ENCODE peak calls at places on chromosomes 2 and 18, in four cellular contexts. One of them, this sample, is unnamed. For H3K4me1, the result is how much of the 10 kb centered on the place peaks cover.

GRCh38 chr2:75560768-75561565 is at the start of gene EVA1A:
- DNase-seq in endothelial cell of umbilical vein: peak
- DNase-seq in stomach: no peak
- DNase-seq in spleen: no peak
- DNase-seq in this sample: peak

GRCh38 chr2:46689993-46690392 is 210.6 kb downstream of the TMEM247 start:
- DNase-seq in stomach: no peak
- DNase-seq in endothelial cell of umbilical vein: no peak
- DNase-seq in spleen: no peak
- DNase-seq in this sample: no peak

GRCh38 chr2:230202430-230203109 is 17.2 kb downstream of the SP110 start:
- DNase-seq in endothelial cell of umbilical vein: no peak
- DNase-seq in spleen: peak
- DNase-seq in stomach: peak
- DNase-seq in this sample: no peak

GRCh38 chr2:19835818-19836281 is 65.9 kb downstream of the TTC32 start:
- DNase-seq in stomach: no peak
- DNase-seq in spleen: no peak
- DNase-seq in endothelial cell of umbilical vein: no peak
- DNase-seq in this sample: no peak

GRCh38 chr2:215929602-215930335 is 83.6 kb downstream of the MREG start:
- DNase-seq in stomach: no peak
- DNase-seq in spleen: no peak
- DNase-seq in endothelial cell of umbilical vein: peak
- DNase-seq in this sample: no peak

GRCh38 chr2:4258563-4258962 is 555.2 kb downstream of the DCDC2C start:
- DNase-seq in stomach: no peak
- DNase-seq in endothelial cell of umbilical vein: peak
- DNase-seq in spleen: no peak
- DNase-seq in this sample: peak

GRCh38 chr18:36589857-36590543 is 238.8 kb downstream of the TPGS2 start:
- DNase-seq in stomach: no peak
- DNase-seq in endothelial cell of umbilical vein: no peak
- DNase-seq in spleen: no peak
- DNase-seq in this sample: no peak

GRCh38 chr2:119408221-119408619 is 23.4 kb upstream of the TMEM37 start:
- DNase-seq in endothelial cell of umbilical vein: no peak
- DNase-seq in spleen: no peak
- DNase-seq in stomach: peak
- DNase-seq in this sample: no peak

GRCh38 chr2:213086566-213086965 is 64.8 kb downstream of the IKZF2 start:
- DNase-seq in endothelial cell of umbilical vein: no peak
- DNase-seq in stomach: no peak
- DNase-seq in spleen: no peak
- DNase-seq in this sample: no peak

GRCh38 chr18:10317864-10318685 is 136.4 kb upstream of the APCDD1 start:
- DNase-seq in endothelial cell of umbilical vein: no peak
- DNase-seq in stomach: no peak
- DNase-seq in spleen: no peak
- DNase-seq in this sample: no peak

GRCh38 chr2:36565712-36566111 is 32.3 kb downstream of the FEZ2 start:
- DNase-seq in spleen: no peak
- DNase-seq in stomach: no peak
- DNase-seq in endothelial cell of umbilical vein: no peak
- DNase-seq in this sample: no peak

GRCh38 chr2:36562245-36562644 is 35.7 kb downstream of the FEZ2 start:
- DNase-seq in endothelial cell of umbilical vein: peak
- DNase-seq in spleen: no peak
- DNase-seq in stomach: no peak
- DNase-seq in this sample: no peak

GRCh38 chr2:36562973-36563532 is 34.9 kb downstream of the FEZ2 start:
- DNase-seq in endothelial cell of umbilical vein: peak
- DNase-seq in stomach: no peak
- DNase-seq in spleen: no peak
- DNase-seq in this sample: no peak

GRCh38 chr2:36566887-36567286 is 31.1 kb downstream of the FEZ2 start:
- DNase-seq in spleen: no peak
- DNase-seq in stomach: no peak
- DNase-seq in endothelial cell of umbilical vein: no peak
- DNase-seq in this sample: no peak

GRCh38 chr2:36564377-36564930 is 33.5 kb downstream of the FEZ2 start:
- DNase-seq in endothelial cell of umbilical vein: peak
- DNase-seq in stomach: no peak
- DNase-seq in spleen: no peak
- DNase-seq in this sample: no peak
- H3K4me1 ChIP-seq in endothelial cell of umbilical vein: half or more
- H3K4me1 ChIP-seq in stomach: half or more
- H3K4me1 ChIP-seq in spleen: under half
- H3K4me1 ChIP-seq in this sample: under half

GRCh38 chr2:123518387-123518786 is 506.7 kb upstream of the CNTNAP5 start:
- DNase-seq in endothelial cell of umbilical vein: no peak
- DNase-seq in spleen: no peak
- DNase-seq in stomach: no peak
- DNase-seq in this sample: no peak

GRCh38 chr2:123513351-123513750 is 511.7 kb upstream of the CNTNAP5 start:
- DNase-seq in endothelial cell of umbilical vein: no peak
- DNase-seq in spleen: no peak
- DNase-seq in stomach: no peak
- DNase-seq in this sample: no peak

GRCh38 chr2:123512547-123512946 is 512.5 kb upstream of the CNTNAP5 start:
- DNase-seq in endothelial cell of umbilical vein: no peak
- DNase-seq in stomach: no peak
- DNase-seq in spleen: no peak
- DNase-seq in this sample: no peak

DNA sequence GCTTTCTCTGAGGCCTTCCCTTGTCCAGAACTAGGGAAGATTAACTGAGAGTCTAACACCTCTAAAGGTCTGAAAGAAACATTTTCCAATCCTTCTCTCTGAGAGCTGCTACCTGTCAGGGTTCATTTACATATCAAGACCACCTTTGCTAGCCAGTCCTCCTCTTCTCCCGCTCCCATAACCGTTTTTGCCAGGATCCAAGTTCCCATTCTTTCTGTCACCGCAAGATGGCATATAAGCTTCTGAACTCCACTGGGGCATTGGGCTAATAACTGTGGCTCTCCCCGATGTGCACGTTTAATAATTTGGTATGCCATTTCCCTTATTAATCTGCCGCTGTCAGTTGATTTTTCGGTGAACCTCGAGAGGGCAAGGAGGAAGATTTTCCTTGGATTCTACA is 510.3 kb upstream of the CNTNAP5 start:
- DNase-seq in endothelial cell of umbilical vein: no peak
- DNase-seq in spleen: no peak
- DNase-seq in stomach: no peak
- DNase-seq in this sample: no peak
- TF ChIP-seq CTCF in endothelial cell of umbilical vein: no peak
- TF ChIP-seq CTCF in spleen: no peak
- TF ChIP-seq CTCF in stomach: no peak
- TF ChIP-seq CTCF in this sample: no peak

DNA sequence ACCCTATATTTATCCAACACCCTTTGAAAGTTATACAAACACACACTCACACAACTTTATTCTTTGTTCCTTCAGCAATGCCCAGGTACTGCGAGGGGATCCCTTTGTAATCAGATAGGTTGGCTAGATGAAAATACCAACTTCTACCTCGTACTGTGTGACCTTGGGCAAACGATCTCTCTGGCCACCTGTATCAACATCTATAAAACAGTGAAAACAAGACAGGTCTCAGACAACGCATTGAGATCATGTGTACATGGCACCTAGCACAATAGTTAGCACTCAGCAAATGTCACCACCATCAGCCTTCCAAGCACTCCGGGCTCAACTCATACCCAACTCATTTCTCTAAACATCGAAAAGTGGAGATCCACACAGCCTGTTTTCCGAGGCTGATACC is 118.4 kb upstream of the PPP1CB start:
- DNase-seq in endothelial cell of umbilical vein: no peak
- DNase-seq in spleen: no peak
- DNase-seq in stomach: no peak
- DNase-seq in this sample: peak
- H3K4me1 ChIP-seq in endothelial cell of umbilical vein: under half
- H3K4me1 ChIP-seq in spleen: under half
- H3K4me1 ChIP-seq in stomach: half or more
- H3K4me1 ChIP-seq in this sample: under half

DNA sequence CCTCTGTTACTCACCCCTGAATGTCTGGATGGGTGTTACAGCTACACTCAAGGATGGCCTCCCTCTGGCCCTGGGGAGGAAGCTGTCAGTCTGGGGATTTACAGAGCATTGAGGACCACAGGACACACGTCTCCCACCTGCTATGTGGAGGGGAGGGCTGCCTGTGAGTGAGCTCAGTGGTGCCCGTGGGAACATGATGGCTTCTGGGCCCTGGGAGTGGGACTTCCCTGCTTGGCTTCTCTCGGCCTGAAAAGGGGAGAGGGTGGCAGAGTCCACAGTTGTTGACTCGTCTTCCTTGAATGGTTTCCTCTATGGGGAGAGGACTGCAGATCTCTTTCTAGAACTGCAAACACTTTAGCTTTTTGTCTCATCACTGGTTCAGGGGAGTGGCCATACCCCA is 79.1 kb downstream of the SH3BP4 start:
- DNase-seq in stomach: no peak
- DNase-seq in spleen: peak
- DNase-seq in endothelial cell of umbilical vein: no peak
- DNase-seq in this sample: no peak
- TF ChIP-seq CTCF in stomach: no peak
- TF ChIP-seq CTCF in spleen: no peak
- TF ChIP-seq CTCF in endothelial cell of umbilical vein: no peak
- TF ChIP-seq CTCF in this sample: no peak

GRCh38 chr2:80365762-80366161 is 61.2 kb upstream of the LRRTM1 start:
- DNase-seq in spleen: no peak
- DNase-seq in stomach: no peak
- DNase-seq in endothelial cell of umbilical vein: no peak
- DNase-seq in this sample: no peak

GRCh38 chr2:80364511-80365212 is 60.1 kb upstream of the LRRTM1 start:
- DNase-seq in spleen: no peak
- DNase-seq in endothelial cell of umbilical vein: no peak
- DNase-seq in stomach: no peak
- DNase-seq in this sample: no peak

GRCh38 chr2:80361904-80362303 is 57.4 kb upstream of the LRRTM1 start:
- DNase-seq in stomach: no peak
- DNase-seq in endothelial cell of umbilical vein: no peak
- DNase-seq in spleen: no peak
- DNase-seq in this sample: no peak

GRCh38 chr2:80363951-80364350 is 59.4 kb upstream of the LRRTM1 start:
- DNase-seq in spleen: no peak
- DNase-seq in stomach: no peak
- DNase-seq in endothelial cell of umbilical vein: no peak
- DNase-seq in this sample: no peak

DNA sequence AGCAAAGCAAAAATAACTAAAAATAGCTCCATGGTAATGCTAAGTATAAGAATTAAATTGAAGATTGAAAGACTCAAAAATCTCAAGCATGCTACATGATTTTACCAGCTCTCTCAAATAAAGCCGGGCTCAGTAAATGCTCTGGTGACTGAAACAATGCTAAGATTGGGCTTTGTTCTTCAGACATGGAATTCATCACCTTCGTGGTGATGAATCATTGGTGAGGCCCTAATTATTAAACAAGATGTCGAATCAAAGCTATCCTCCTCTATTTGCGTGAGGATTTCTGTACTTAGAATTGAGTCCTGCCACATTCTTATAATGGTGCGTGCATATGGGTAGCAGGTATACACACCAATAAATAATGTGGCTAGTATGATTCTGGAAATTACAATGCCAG is 58.8 kb upstream of the LRRTM1 start:
- DNase-seq in endothelial cell of umbilical vein: no peak
- DNase-seq in spleen: no peak
- DNase-seq in stomach: no peak
- DNase-seq in this sample: no peak
- H3K4me1 ChIP-seq in endothelial cell of umbilical vein: under half
- H3K4me1 ChIP-seq in spleen: under half
- H3K4me1 ChIP-seq in stomach: under half
- H3K4me1 ChIP-seq in this sample: under half

DNA sequence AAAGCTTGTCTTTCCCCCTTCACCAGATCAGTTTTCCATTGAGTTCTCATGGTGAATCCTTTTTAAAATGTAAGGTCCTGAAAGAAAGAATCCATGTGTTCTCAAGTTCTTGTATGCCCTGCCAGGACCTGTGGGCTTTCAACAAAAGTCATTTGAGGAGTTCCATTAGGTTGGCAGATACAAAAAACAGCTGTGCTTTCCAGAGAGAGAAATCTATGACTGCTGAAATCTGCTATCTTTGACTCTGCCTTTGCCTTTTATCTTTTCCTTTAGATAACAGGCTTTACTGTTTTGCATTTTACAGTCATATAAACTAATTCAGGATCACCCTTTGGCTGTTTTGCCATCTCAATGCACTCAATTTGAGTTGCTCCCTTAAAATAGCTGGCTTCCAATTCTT is 59.7 kb downstream of the CXCR4 start:
- DNase-seq in stomach: no peak
- DNase-seq in spleen: no peak
- DNase-seq in endothelial cell of umbilical vein: no peak
- DNase-seq in this sample: no peak
- TF ChIP-seq CTCF in stomach: no peak
- TF ChIP-seq CTCF in spleen: no peak
- TF ChIP-seq CTCF in endothelial cell of umbilical vein: no peak
- TF ChIP-seq CTCF in this sample: no peak

DNA sequence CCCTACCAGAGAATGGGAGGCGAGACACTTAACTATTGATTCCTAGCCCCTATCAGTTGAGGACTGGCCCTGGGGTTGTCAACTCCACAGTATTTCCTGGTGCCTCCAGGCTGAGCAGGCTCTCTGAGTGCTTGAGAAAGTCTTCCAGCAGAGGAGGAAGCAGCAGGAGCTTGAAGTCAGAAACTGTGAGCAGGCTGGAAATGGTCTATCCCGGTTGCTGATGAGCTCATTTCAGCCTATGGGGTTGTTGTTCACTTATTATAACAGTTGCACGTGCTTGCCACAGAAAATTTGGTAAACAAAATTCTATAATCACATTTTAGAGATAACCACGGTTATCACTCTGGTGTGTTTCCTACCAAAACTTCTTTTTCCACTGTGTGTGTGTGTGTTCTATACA is 254.7 kb upstream of the THUMPD2 start:
- DNase-seq in spleen: no peak
- DNase-seq in endothelial cell of umbilical vein: no peak
- DNase-seq in stomach: no peak
- DNase-seq in this sample: no peak
- H3K4me1 ChIP-seq in spleen: under half
- H3K4me1 ChIP-seq in endothelial cell of umbilical vein: under half
- H3K4me1 ChIP-seq in stomach: under half
- H3K4me1 ChIP-seq in this sample: under half